ENCODE peak calls at places on chromosomes 3 and 15, in ten cellular contexts. N is ovary, G is SK-N-SH, D is GM12878, B is tibial nerve, U is transverse colon, L is sigmoid colon, J is stomach, V is suprapubic skin, E is HepG2. Y is an unnamed sample. For H3K36me3, the result is how much of the 10 kb centered on the place peaks cover.

GRCh38 chr15:95601525-95601924 is 729.0 kb upstream of the NR2F2 start:
- DNase-seq in E (no peak), U (no peak), D (no peak), V (no peak), B (no peak), J (no peak), L (no peak), G (no peak), N (no peak), Y (no peak)

GRCh38 chr15:54564142-54564541 is 585.9 kb downstream of the UNC13C start:
- DNase-seq in U (no peak), G (no peak), L (no peak), J (no peak), D (no peak), V (no peak), B (no peak), N (no peak), E (no peak), Y (no peak)

GRCh38 chr3:22170370-22170769 is 419.4 kb upstream of the ZNF385D start:
- DNase-seq in U (no peak), D (no peak), V (no peak), N (no peak), L (no peak), G (no peak), E (no peak), J (no peak), B (no peak), Y (no peak)

GRCh38 chr3:169264711-169265110 is 398.8 kb downstream of the MECOM start:
- DNase-seq in J (peak), V (no peak), N (no peak), U (peak), B (no peak), G (peak), E (no peak), L (no peak), D (no peak), Y (no peak)

GRCh38 chr3:112634786-112635541 is 6.0 kb downstream of the CCDC80 start:
- DNase-seq in D (no peak), E (no peak), G (no peak), V (no peak), J (no peak), B (no peak), N (no peak), U (no peak), L (no peak), Y (no peak)

GRCh38 chr15:36177590-36178281 is 401.7 kb upstream of the CDIN1 start:
- DNase-seq in B (no peak), G (no peak), N (no peak), E (no peak), V (no peak), D (no peak), L (no peak), J (no peak), U (no peak), Y (no peak)

GRCh38 chr3:65597952-65598413 is 440.7 kb downstream of the MAGI1 start:
- DNase-seq in B (no peak), E (no peak), J (no peak), D (no peak), G (peak), N (no peak), L (no peak), U (no peak), V (no peak), Y (no peak)

GRCh38 chr3:189457666-189458065 is 173.5 kb upstream of the TP63 start:
- DNase-seq in G (no peak), N (no peak), D (no peak), J (no peak), B (no peak), V (no peak), L (no peak), U (no peak), E (no peak), Y (no peak)

GRCh38 chr15:86690566-86690965 is 610.9 kb downstream of the AGBL1 start:
- DNase-seq in L (no peak), U (no peak), J (no peak), G (no peak), N (no peak), B (no peak), D (no peak), V (no peak), E (no peak), Y (no peak)

GRCh38 chr15:40050788-40051615 is 12.0 kb upstream of the SRP14 start:
- DNase-seq in E (no peak), J (no peak), L (peak), B (no peak), V (no peak), N (peak), D (no peak), U (no peak), G (peak), Y (peak)

GRCh38 chr15:54212635-54213034 is 234.4 kb downstream of the UNC13C start:
- DNase-seq in G (no peak), J (no peak), D (no peak), U (no peak), N (no peak), V (no peak), B (no peak), E (no peak), L (no peak), Y (no peak)

GRCh38 chr15:56659197-56659596 is 74.1 kb downstream of the ZNF280D start:
- DNase-seq in L (no peak), U (no peak), G (no peak), B (no peak), J (no peak), E (no peak), D (no peak), V (no peak), N (no peak), Y (no peak)

GRCh38 chr15:97966924-97967620 is 6.6 kb downstream of the ARRDC4 start:
- DNase-seq in G (no peak), N (no peak), U (no peak), B (no peak), V (no peak), E (no peak), D (no peak), L (no peak), J (no peak), Y (no peak)

GRCh38 chr3:141844812-141845211 is 31.6 kb upstream of the ATP1B3 start:
- DNase-seq in E (no peak), V (no peak), G (no peak), U (no peak), N (no peak), L (no peak), J (no peak), D (no peak), B (no peak), Y (no peak)

GRCh38 chr3:1693145-1693544 is 405.5 kb upstream of the CNTN4 start:
- DNase-seq in J (no peak), N (no peak), U (no peak), G (no peak), D (no peak), V (no peak), B (no peak), L (no peak), E (no peak), Y (no peak)

GRCh38 chr15:94287794-94288246 is 56.5 kb downstream of the MCTP2 start:
- DNase-seq in L (no peak), J (peak), D (peak), E (no peak), B (no peak), U (peak), V (no peak), N (no peak), G (peak), Y (no peak)

GRCh38 chr3:39809181-39809994 is at the start of gene MYRIP:
- DNase-seq in D (no peak), L (peak), U (peak), G (peak), V (no peak), B (no peak), E (peak), J (peak), N (peak), Y (no peak)

GRCh38 chr3:37996785-37997301 is 6.3 kb downstream of the VILL start:
- DNase-seq in B (peak), J (peak), G (peak), E (peak), N (peak), D (peak), V (peak), U (peak), L (peak), Y (peak)

GRCh38 chr3:87203807-87204206 is 23.3 kb upstream of the CHMP2B start:
- DNase-seq in E (no peak), N (no peak), D (no peak), V (no peak), G (no peak), U (no peak), J (no peak), B (no peak), L (no peak), Y (no peak)

GRCh38 chr3:129106866-129107565 is 14.6 kb downstream of the RAB43 start:
- DNase-seq in L (no peak), D (no peak), N (no peak), B (no peak), G (no peak), E (no peak), V (no peak), J (peak), U (peak), Y (no peak)

GRCh38 chr3:27311400-27311799 is 57.8 kb downstream of the NEK10 start:
- DNase-seq in E (peak), U (no peak), D (no peak), V (no peak), B (no peak), G (peak), L (no peak), N (no peak), J (no peak), Y (no peak)

GRCh38 chr3:31230834-31231233 is 301.9 kb upstream of the STT3B start:
- DNase-seq in J (no peak), N (no peak), V (no peak), B (peak), L (no peak), E (no peak), G (no peak), D (no peak), U (no peak), Y (no peak)

GRCh38 chr15:94047566-94047965 is 183.8 kb upstream of the MCTP2 start:
- DNase-seq in B (no peak), J (no peak), G (no peak), U (no peak), V (no peak), E (no peak), L (no peak), N (no peak), D (no peak), Y (no peak)

GRCh38 chr3:183984337-183984736 is 33.3 kb downstream of the ABCC5 start:
- DNase-seq in J (no peak), D (no peak), L (no peak), U (no peak), G (peak), B (no peak), V (no peak), N (no peak), E (no peak), Y (no peak)

GRCh38 chr15:48463366-48463880 is 132.2 kb downstream of the DUT start:
- DNase-seq in D (no peak), L (no peak), U (no peak), N (no peak), B (no peak), E (no peak), V (no peak), J (no peak), G (no peak), Y (no peak)

GRCh38 chr15:28942521-28943035 is 56.8 kb downstream of the APBA2 start:
- DNase-seq in L (peak), G (no peak), B (no peak), D (no peak), U (no peak), E (no peak), J (peak), N (peak), V (no peak), Y (no peak)

DNA sequence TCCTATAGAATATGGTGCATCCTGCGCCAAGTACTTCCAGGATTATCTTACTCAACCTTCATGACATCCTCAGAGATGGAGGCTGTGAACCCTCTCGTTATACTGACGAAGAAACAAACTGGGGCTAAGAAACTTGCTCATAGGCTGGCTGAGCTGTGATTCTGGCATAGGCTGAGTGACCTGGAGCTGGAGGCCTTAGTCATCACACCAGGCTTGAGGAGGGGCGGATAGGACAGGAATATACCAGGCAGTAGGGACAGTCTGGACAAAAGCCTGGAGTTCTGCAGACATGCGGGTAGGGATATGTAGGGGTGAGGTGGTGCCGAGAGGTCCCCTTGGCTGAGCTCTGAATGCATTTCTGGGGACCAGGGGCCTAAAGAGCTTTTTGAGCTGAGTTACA is 18.1 kb downstream of the HEMK1 start:
- DNase-seq in U (no peak), L (no peak), V (no peak), B (no peak), G (no peak), D (no peak), N (no peak), E (no peak), J (no peak), Y (no peak)
- TF ChIP-seq EP300 in U (no peak), L (no peak), V (no peak), B (no peak), G (no peak), D (no peak), N (no peak), E (no peak), J (no peak), Y (no peak)

GRCh38 chr3:122464659-122465058 is 48.8 kb upstream of the WDR5B start:
- DNase-seq in E (no peak), G (no peak), N (no peak), B (no peak), L (no peak), D (no peak), U (no peak), J (no peak), V (no peak), Y (no peak)
- H3K36me3 ChIP-seq in E (under half), G (under half), N (under half), B (under half), L (under half), D (under half), U (under half), J (under half), V (under half), Y (under half)

GRCh38 chr3:61954097-61954528 is 392.7 kb downstream of the PTPRG start:
- DNase-seq in D (no peak), V (no peak), L (no peak), U (no peak), G (no peak), N (no peak), E (no peak), B (no peak), J (no peak), Y (no peak)

GRCh38 chr3:61961882-61962281 is 400.5 kb downstream of the PTPRG start:
- DNase-seq in V (no peak), U (no peak), G (no peak), E (no peak), B (no peak), J (no peak), D (no peak), N (no peak), L (no peak), Y (no peak)

GRCh38 chr3:61960976-61961375 is 399.6 kb downstream of the PTPRG start:
- DNase-seq in U (no peak), G (no peak), D (no peak), V (no peak), N (no peak), E (no peak), J (no peak), L (no peak), B (no peak), Y (no peak)

GRCh38 chr3:61955483-61955882 is 394.1 kb downstream of the PTPRG start:
- DNase-seq in B (no peak), G (no peak), J (no peak), N (no peak), L (no peak), V (no peak), E (no peak), U (no peak), D (no peak), Y (no peak)

DNA sequence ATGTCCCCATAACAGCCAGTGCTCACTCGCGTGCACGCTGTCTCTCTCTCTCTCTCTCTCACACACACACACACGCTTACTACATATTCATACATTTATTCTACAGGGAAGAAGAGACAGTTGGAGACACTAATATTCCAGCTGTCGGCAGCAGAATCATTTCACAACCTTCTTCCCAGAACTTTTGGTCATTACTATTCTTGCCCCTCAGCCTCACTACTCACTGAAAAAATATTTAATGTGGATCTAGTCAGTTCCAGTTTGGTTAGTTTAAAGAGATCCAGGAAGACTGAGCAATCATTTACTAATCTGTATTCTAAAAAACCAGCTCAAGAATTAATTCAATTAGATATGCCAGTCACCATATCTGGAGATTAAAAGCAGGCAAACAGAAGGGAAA is 394.9 kb downstream of the PTPRG start:
- DNase-seq in D (no peak), V (no peak), J (no peak), U (no peak), E (no peak), L (no peak), G (peak), N (no peak), B (no peak), Y (no peak)
- TF ChIP-seq EP300 in D (no peak), V (no peak), J (no peak), U (no peak), E (no peak), L (no peak), G (no peak), N (no peak), B (peak), Y (no peak)

GRCh38 chr3:133608405-133608804 is 34.9 kb downstream of the CDV3 start:
- DNase-seq in J (no peak), N (no peak), D (no peak), L (no peak), B (no peak), V (no peak), E (no peak), G (no peak), U (no peak), Y (no peak)

GRCh38 chr3:133606902-133607301 is 33.4 kb downstream of the CDV3 start:
- DNase-seq in J (no peak), N (no peak), L (no peak), U (no peak), B (no peak), G (no peak), V (no peak), D (no peak), E (no peak), Y (no peak)

GRCh38 chr3:133611534-133611933 is 38.0 kb downstream of the CDV3 start:
- DNase-seq in D (no peak), L (no peak), V (no peak), E (no peak), N (no peak), U (no peak), J (no peak), G (no peak), B (no peak), Y (no peak)

GRCh38 chr3:133606342-133606741 is 32.9 kb downstream of the CDV3 start:
- DNase-seq in V (no peak), E (peak), L (no peak), J (no peak), N (no peak), U (no peak), D (no peak), B (no peak), G (no peak), Y (no peak)

DNA sequence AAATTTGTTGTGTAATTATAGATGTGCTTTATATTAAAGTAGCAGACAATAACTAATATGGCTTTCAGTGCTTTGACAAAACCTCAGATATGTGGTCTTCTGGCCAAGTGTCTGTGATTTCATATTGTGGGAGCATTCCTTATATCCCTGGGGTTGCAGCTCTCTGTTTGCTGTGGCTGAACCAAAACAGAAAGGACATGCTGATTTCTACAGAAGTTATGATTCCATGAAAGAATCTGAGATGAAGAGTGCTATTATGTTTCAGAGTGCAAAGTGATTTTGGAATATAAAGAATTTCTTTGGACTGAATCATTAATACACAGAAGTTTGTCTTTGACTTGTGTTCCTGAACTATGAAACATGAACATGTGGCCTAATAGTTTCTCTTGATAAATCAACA is 36.5 kb downstream of the CDV3 start:
- DNase-seq in L (no peak), B (no peak), N (no peak), G (no peak), V (no peak), D (no peak), E (no peak), J (no peak), U (no peak), Y (no peak)
- H3K36me3 ChIP-seq in L (under half), B (under half), N (under half), G (half or more), V (half or more), D (under half), E (under half), J (under half), U (under half), Y (under half)

DNA sequence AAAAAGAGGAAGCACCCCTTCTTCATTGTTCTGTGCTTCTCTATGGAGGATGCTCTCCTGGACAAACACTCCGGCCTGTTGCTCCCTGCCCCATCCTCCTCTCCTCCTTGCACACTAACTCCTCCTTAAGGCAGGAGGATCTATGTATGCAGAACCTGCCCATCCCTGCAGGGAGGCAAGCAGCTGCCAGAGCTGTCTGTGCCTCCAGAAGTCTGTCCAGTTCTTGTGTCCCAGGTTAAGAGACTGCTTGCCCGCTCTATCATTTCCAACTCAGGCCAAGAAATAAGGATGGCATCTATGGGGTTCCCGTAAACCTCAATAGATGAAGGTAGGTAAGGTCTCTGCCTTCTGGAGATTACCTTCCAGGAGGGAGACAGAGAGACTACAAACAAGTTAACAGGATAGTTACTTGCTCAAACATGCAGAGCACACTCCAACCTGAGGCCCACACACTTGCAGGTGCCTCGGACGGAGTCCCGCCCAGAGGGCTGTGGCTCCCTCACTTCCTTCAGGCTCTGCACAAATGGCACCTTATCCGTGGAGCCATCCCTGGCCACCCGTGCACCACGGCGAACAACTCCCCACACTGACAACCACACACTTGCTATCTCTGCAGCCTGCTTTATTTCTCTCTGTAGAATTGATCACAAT is 6.9 kb downstream of the XXYLT1 start:
- DNase-seq in L (no peak), D (no peak), E (no peak), N (no peak), V (no peak), G (no peak), U (no peak), J (no peak), B (no peak), Y (no peak)
- TF ChIP-seq EP300 in L (no peak), D (no peak), E (no peak), N (no peak), V (no peak), G (no peak), U (no peak), J (no peak), B (no peak), Y (no peak)

GRCh38 chr15:70049701-70050445 is 47.8 kb downstream of the TLE3 start:
- DNase-seq in D (no peak), U (no peak), N (peak), E (no peak), V (peak), G (no peak), L (peak), J (no peak), B (no peak), Y (no peak)
- H3K36me3 ChIP-seq in D (under half), U (under half), N (under half), E (under half), V (half or more), G (half or more), L (under half), J (half or more), B (under half), Y (half or more)

GRCh38 chr15:60083318-60083717 is 79.2 kb downstream of the FOXB1 start:
- DNase-seq in L (no peak), G (no peak), B (no peak), U (no peak), D (no peak), N (no peak), E (no peak), J (no peak), V (no peak), Y (no peak)

GRCh38 chr15:60090747-60091146 is 86.6 kb downstream of the FOXB1 start:
- DNase-seq in N (no peak), L (no peak), E (no peak), G (no peak), D (no peak), U (no peak), V (no peak), B (no peak), J (no peak), Y (no peak)

GRCh38 chr15:60091150-60091549 is 87.0 kb downstream of the FOXB1 start:
- DNase-seq in B (no peak), J (peak), G (no peak), E (peak), U (no peak), N (no peak), L (no peak), V (no peak), D (no peak), Y (no peak)

GRCh38 chr15:60086676-60087446 is 82.8 kb downstream of the FOXB1 start:
- DNase-seq in L (no peak), J (no peak), U (no peak), E (no peak), B (no peak), V (no peak), N (no peak), D (no peak), G (no peak), Y (no peak)

GRCh38 chr15:60087561-60087960 is 83.5 kb downstream of the FOXB1 start:
- DNase-seq in L (no peak), D (no peak), G (no peak), V (no peak), J (no peak), U (no peak), B (no peak), E (no peak), N (no peak), Y (no peak)
- TF ChIP-seq EP300 in L (no peak), D (no peak), G (no peak), V (no peak), J (no peak), U (no peak), B (no peak), E (no peak), N (no peak), Y (no peak)

Y was measured in esophagus muscularis mucosa.